ENCODE peak calls at places on chromosomes 7 and 10, in ten cellular contexts. One of them, this sample, is unnamed.

GRCh38 chr10:48255722-48256121 is 18.8 kb downstream of the FRMPD2 start:
- DNase-seq in activated gamma-delta T cell: no peak
- DNase-seq in lung: no peak
- DNase-seq in GM13977: no peak
- DNase-seq in stomach: no peak
- DNase-seq in amygdala: no peak
- DNase-seq in stimulated activated CD8-positive, alpha-beta memory T cell treated with anti-CD3 and anti-CD28 coated beads, Interleukin-15, amount 100 ng/mL, for 24 hours: no peak
- DNase-seq in activated T-cell treated with anti-CD3 and anti-CD28 coated beads for 1 hour: no peak
- DNase-seq in T-helper 2 cell: no peak
- DNase-seq in stimulated activated CD4-positive, alpha-beta T cell treated with anti-CD3 and anti-CD28 coated beads, Interleukin-4, amount 100 ng/mL, for 1 hour: no peak
- DNase-seq in this sample: no peak

GRCh38 chr10:67971311-67971710 is 86.9 kb downstream of the SIRT1 start:
- DNase-seq in activated gamma-delta T cell: no peak
- DNase-seq in lung: no peak
- DNase-seq in GM13977: no peak
- DNase-seq in stomach: no peak
- DNase-seq in amygdala: no peak
- DNase-seq in stimulated activated CD8-positive, alpha-beta memory T cell treated with anti-CD3 and anti-CD28 coated beads, Interleukin-15, amount 100 ng/mL, for 24 hours: no peak
- DNase-seq in activated T-cell treated with anti-CD3 and anti-CD28 coated beads for 1 hour: no peak
- DNase-seq in T-helper 2 cell: no peak
- DNase-seq in stimulated activated CD4-positive, alpha-beta T cell treated with anti-CD3 and anti-CD28 coated beads, Interleukin-4, amount 100 ng/mL, for 1 hour: no peak
- DNase-seq in this sample: no peak

GRCh38 chr10:87545783-87546182 is 41.1 kb downstream of the MINPP1 start:
- DNase-seq in activated gamma-delta T cell: no peak
- DNase-seq in lung: no peak
- DNase-seq in GM13977: no peak
- DNase-seq in stomach: no peak
- DNase-seq in amygdala: no peak
- DNase-seq in stimulated activated CD8-positive, alpha-beta memory T cell treated with anti-CD3 and anti-CD28 coated beads, Interleukin-15, amount 100 ng/mL, for 24 hours: no peak
- DNase-seq in activated T-cell treated with anti-CD3 and anti-CD28 coated beads for 1 hour: no peak
- DNase-seq in T-helper 2 cell: no peak
- DNase-seq in stimulated activated CD4-positive, alpha-beta T cell treated with anti-CD3 and anti-CD28 coated beads, Interleukin-4, amount 100 ng/mL, for 1 hour: no peak
- DNase-seq in this sample: no peak

GRCh38 chr10:29007748-29008610 is 280.9 kb upstream of the LYZL1 start:
- DNase-seq in activated gamma-delta T cell: no peak
- DNase-seq in lung: no peak
- DNase-seq in GM13977: no peak
- DNase-seq in stomach: no peak
- DNase-seq in amygdala: no peak
- DNase-seq in stimulated activated CD8-positive, alpha-beta memory T cell treated with anti-CD3 and anti-CD28 coated beads, Interleukin-15, amount 100 ng/mL, for 24 hours: no peak
- DNase-seq in activated T-cell treated with anti-CD3 and anti-CD28 coated beads for 1 hour: no peak
- DNase-seq in T-helper 2 cell: no peak
- DNase-seq in stimulated activated CD4-positive, alpha-beta T cell treated with anti-CD3 and anti-CD28 coated beads, Interleukin-4, amount 100 ng/mL, for 1 hour: no peak
- DNase-seq in this sample: no peak

GRCh38 chr7:152902054-152902453 is 142.5 kb downstream of the ACTR3B start:
- DNase-seq in activated gamma-delta T cell: no peak
- DNase-seq in lung: no peak
- DNase-seq in GM13977: no peak
- DNase-seq in stomach: no peak
- DNase-seq in amygdala: no peak
- DNase-seq in stimulated activated CD8-positive, alpha-beta memory T cell treated with anti-CD3 and anti-CD28 coated beads, Interleukin-15, amount 100 ng/mL, for 24 hours: no peak
- DNase-seq in activated T-cell treated with anti-CD3 and anti-CD28 coated beads for 1 hour: no peak
- DNase-seq in T-helper 2 cell: no peak
- DNase-seq in stimulated activated CD4-positive, alpha-beta T cell treated with anti-CD3 and anti-CD28 coated beads, Interleukin-4, amount 100 ng/mL, for 1 hour: no peak
- DNase-seq in this sample: peak; percentile 30

GRCh38 chr7:33776791-33777190 is 128.5 kb upstream of the BMPER start:
- DNase-seq in activated gamma-delta T cell: no peak
- DNase-seq in lung: no peak
- DNase-seq in GM13977: no peak
- DNase-seq in stomach: no peak
- DNase-seq in amygdala: no peak
- DNase-seq in stimulated activated CD8-positive, alpha-beta memory T cell treated with anti-CD3 and anti-CD28 coated beads, Interleukin-15, amount 100 ng/mL, for 24 hours: no peak
- DNase-seq in activated T-cell treated with anti-CD3 and anti-CD28 coated beads for 1 hour: no peak
- DNase-seq in T-helper 2 cell: no peak
- DNase-seq in stimulated activated CD4-positive, alpha-beta T cell treated with anti-CD3 and anti-CD28 coated beads, Interleukin-4, amount 100 ng/mL, for 1 hour: no peak
- DNase-seq in this sample: no peak

GRCh38 chr10:112898540-112899395 is 51.3 kb upstream of the TCF7L2 start:
- DNase-seq in activated gamma-delta T cell: no peak
- DNase-seq in lung: no peak
- DNase-seq in GM13977: no peak
- DNase-seq in stomach: peak; percentile 66
- DNase-seq in amygdala: no peak
- DNase-seq in stimulated activated CD8-positive, alpha-beta memory T cell treated with anti-CD3 and anti-CD28 coated beads, Interleukin-15, amount 100 ng/mL, for 24 hours: no peak
- DNase-seq in activated T-cell treated with anti-CD3 and anti-CD28 coated beads for 1 hour: no peak
- DNase-seq in T-helper 2 cell: no peak
- DNase-seq in stimulated activated CD4-positive, alpha-beta T cell treated with anti-CD3 and anti-CD28 coated beads, Interleukin-4, amount 100 ng/mL, for 1 hour: no peak
- DNase-seq in this sample: peak; percentile 38

GRCh38 chr10:43075612-43076003 is 1.3 kb upstream of the RET start:
- DNase-seq in activated gamma-delta T cell: no peak
- DNase-seq in lung: no peak
- DNase-seq in GM13977: peak; percentile 59
- DNase-seq in stomach: no peak
- DNase-seq in amygdala: no peak
- DNase-seq in stimulated activated CD8-positive, alpha-beta memory T cell treated with anti-CD3 and anti-CD28 coated beads, Interleukin-15, amount 100 ng/mL, for 24 hours: no peak
- DNase-seq in activated T-cell treated with anti-CD3 and anti-CD28 coated beads for 1 hour: no peak
- DNase-seq in T-helper 2 cell: no peak
- DNase-seq in stimulated activated CD4-positive, alpha-beta T cell treated with anti-CD3 and anti-CD28 coated beads, Interleukin-4, amount 100 ng/mL, for 1 hour: no peak
- DNase-seq in this sample: no peak

GRCh38 chr10:34637419-34637911 is 177.6 kb downstream of the PARD3 start:
- DNase-seq in activated gamma-delta T cell: no peak
- DNase-seq in lung: peak; percentile 57
- DNase-seq in GM13977: peak; percentile 67
- DNase-seq in stomach: peak; percentile 68
- DNase-seq in amygdala: peak; percentile 25
- DNase-seq in stimulated activated CD8-positive, alpha-beta memory T cell treated with anti-CD3 and anti-CD28 coated beads, Interleukin-15, amount 100 ng/mL, for 24 hours: peak; percentile 59
- DNase-seq in activated T-cell treated with anti-CD3 and anti-CD28 coated beads for 1 hour: peak; percentile 57
- DNase-seq in T-helper 2 cell: peak; percentile 22
- DNase-seq in stimulated activated CD4-positive, alpha-beta T cell treated with anti-CD3 and anti-CD28 coated beads, Interleukin-4, amount 100 ng/mL, for 1 hour: peak; percentile 69
- DNase-seq in this sample: peak; percentile 86

GRCh38 chr7:1033546-1034145 is 10.7 kb upstream of the GPR146 start:
- DNase-seq in activated gamma-delta T cell: no peak
- DNase-seq in lung: no peak
- DNase-seq in GM13977: no peak
- DNase-seq in stomach: no peak
- DNase-seq in amygdala: no peak
- DNase-seq in stimulated activated CD8-positive, alpha-beta memory T cell treated with anti-CD3 and anti-CD28 coated beads, Interleukin-15, amount 100 ng/mL, for 24 hours: no peak
- DNase-seq in activated T-cell treated with anti-CD3 and anti-CD28 coated beads for 1 hour: no peak
- DNase-seq in T-helper 2 cell: peak; percentile 38
- DNase-seq in stimulated activated CD4-positive, alpha-beta T cell treated with anti-CD3 and anti-CD28 coated beads, Interleukin-4, amount 100 ng/mL, for 1 hour: no peak
- DNase-seq in this sample: no peak

GRCh38 chr10:22637491-22637890 is 76.9 kb downstream of the PIP4K2A start:
- DNase-seq in activated gamma-delta T cell: no peak
- DNase-seq in lung: no peak
- DNase-seq in GM13977: no peak
- DNase-seq in stomach: no peak
- DNase-seq in amygdala: no peak
- DNase-seq in stimulated activated CD8-positive, alpha-beta memory T cell treated with anti-CD3 and anti-CD28 coated beads, Interleukin-15, amount 100 ng/mL, for 24 hours: no peak
- DNase-seq in activated T-cell treated with anti-CD3 and anti-CD28 coated beads for 1 hour: no peak
- DNase-seq in T-helper 2 cell: no peak
- DNase-seq in stimulated activated CD4-positive, alpha-beta T cell treated with anti-CD3 and anti-CD28 coated beads, Interleukin-4, amount 100 ng/mL, for 1 hour: no peak
- DNase-seq in this sample: no peak

GRCh38 chr10:83978681-83979383 is 160.5 kb upstream of the GHITM start:
- DNase-seq in activated gamma-delta T cell: no peak
- DNase-seq in lung: no peak
- DNase-seq in GM13977: no peak
- DNase-seq in stomach: no peak
- DNase-seq in amygdala: no peak
- DNase-seq in stimulated activated CD8-positive, alpha-beta memory T cell treated with anti-CD3 and anti-CD28 coated beads, Interleukin-15, amount 100 ng/mL, for 24 hours: no peak
- DNase-seq in activated T-cell treated with anti-CD3 and anti-CD28 coated beads for 1 hour: no peak
- DNase-seq in T-helper 2 cell: no peak
- DNase-seq in stimulated activated CD4-positive, alpha-beta T cell treated with anti-CD3 and anti-CD28 coated beads, Interleukin-4, amount 100 ng/mL, for 1 hour: no peak
- DNase-seq in this sample: no peak

GRCh38 chr7:27745064-27745583 is 5.2 kb downstream of the TAX1BP1 start:
- DNase-seq in activated gamma-delta T cell: no peak
- DNase-seq in lung: no peak
- DNase-seq in GM13977: no peak
- DNase-seq in stomach: no peak
- DNase-seq in amygdala: no peak
- DNase-seq in stimulated activated CD8-positive, alpha-beta memory T cell treated with anti-CD3 and anti-CD28 coated beads, Interleukin-15, amount 100 ng/mL, for 24 hours: no peak
- DNase-seq in activated T-cell treated with anti-CD3 and anti-CD28 coated beads for 1 hour: no peak
- DNase-seq in T-helper 2 cell: no peak
- DNase-seq in stimulated activated CD4-positive, alpha-beta T cell treated with anti-CD3 and anti-CD28 coated beads, Interleukin-4, amount 100 ng/mL, for 1 hour: no peak
- DNase-seq in this sample: peak; percentile 12

GRCh38 chr10:17203416-17203815 is 1.9 kb upstream of the TRDMT1 start:
- DNase-seq in activated gamma-delta T cell: no peak
- DNase-seq in lung: no peak
- DNase-seq in GM13977: no peak
- DNase-seq in stomach: no peak
- DNase-seq in amygdala: no peak
- DNase-seq in stimulated activated CD8-positive, alpha-beta memory T cell treated with anti-CD3 and anti-CD28 coated beads, Interleukin-15, amount 100 ng/mL, for 24 hours: no peak
- DNase-seq in activated T-cell treated with anti-CD3 and anti-CD28 coated beads for 1 hour: no peak
- DNase-seq in T-helper 2 cell: no peak
- DNase-seq in stimulated activated CD4-positive, alpha-beta T cell treated with anti-CD3 and anti-CD28 coated beads, Interleukin-4, amount 100 ng/mL, for 1 hour: no peak
- DNase-seq in this sample: no peak

GRCh38 chr7:31261373-31261772 is 79.2 kb downstream of the NEUROD6 start:
- DNase-seq in activated gamma-delta T cell: no peak
- DNase-seq in lung: no peak
- DNase-seq in GM13977: no peak
- DNase-seq in stomach: no peak
- DNase-seq in amygdala: no peak
- DNase-seq in stimulated activated CD8-positive, alpha-beta memory T cell treated with anti-CD3 and anti-CD28 coated beads, Interleukin-15, amount 100 ng/mL, for 24 hours: no peak
- DNase-seq in activated T-cell treated with anti-CD3 and anti-CD28 coated beads for 1 hour: no peak
- DNase-seq in T-helper 2 cell: no peak
- DNase-seq in stimulated activated CD4-positive, alpha-beta T cell treated with anti-CD3 and anti-CD28 coated beads, Interleukin-4, amount 100 ng/mL, for 1 hour: no peak
- DNase-seq in this sample: no peak

GRCh38 chr7:132655071-132655761 is 78.9 kb upstream of the PLXNA4 start:
- DNase-seq in activated gamma-delta T cell: no peak
- DNase-seq in lung: peak; percentile 46
- DNase-seq in GM13977: no peak
- DNase-seq in stomach: peak; percentile 28
- DNase-seq in amygdala: peak; percentile 13
- DNase-seq in stimulated activated CD8-positive, alpha-beta memory T cell treated with anti-CD3 and anti-CD28 coated beads, Interleukin-15, amount 100 ng/mL, for 24 hours: no peak
- DNase-seq in activated T-cell treated with anti-CD3 and anti-CD28 coated beads for 1 hour: peak; percentile 9
- DNase-seq in T-helper 2 cell: no peak
- DNase-seq in stimulated activated CD4-positive, alpha-beta T cell treated with anti-CD3 and anti-CD28 coated beads, Interleukin-4, amount 100 ng/mL, for 1 hour: peak; percentile 7
- DNase-seq in this sample: peak; percentile 16

GRCh38 chr10:103441206-103441605 is 11.0 kb downstream of the CALHM2 start:
- DNase-seq in activated gamma-delta T cell: no peak
- DNase-seq in lung: no peak
- DNase-seq in GM13977: no peak
- DNase-seq in stomach: no peak
- DNase-seq in amygdala: no peak
- DNase-seq in stimulated activated CD8-positive, alpha-beta memory T cell treated with anti-CD3 and anti-CD28 coated beads, Interleukin-15, amount 100 ng/mL, for 24 hours: no peak
- DNase-seq in activated T-cell treated with anti-CD3 and anti-CD28 coated beads for 1 hour: no peak
- DNase-seq in T-helper 2 cell: no peak
- DNase-seq in stimulated activated CD4-positive, alpha-beta T cell treated with anti-CD3 and anti-CD28 coated beads, Interleukin-4, amount 100 ng/mL, for 1 hour: no peak
- DNase-seq in this sample: no peak

GRCh38 chr10:100370561-100370975 is 23.5 kb downstream of the SCD start:
- DNase-seq in activated gamma-delta T cell: no peak
- DNase-seq in lung: no peak
- DNase-seq in GM13977: no peak
- DNase-seq in stomach: no peak
- DNase-seq in amygdala: no peak
- DNase-seq in stimulated activated CD8-positive, alpha-beta memory T cell treated with anti-CD3 and anti-CD28 coated beads, Interleukin-15, amount 100 ng/mL, for 24 hours: no peak
- DNase-seq in activated T-cell treated with anti-CD3 and anti-CD28 coated beads for 1 hour: no peak
- DNase-seq in T-helper 2 cell: no peak
- DNase-seq in stimulated activated CD4-positive, alpha-beta T cell treated with anti-CD3 and anti-CD28 coated beads, Interleukin-4, amount 100 ng/mL, for 1 hour: no peak
- DNase-seq in this sample: no peak

GRCh38 chr10:120422459-120422858 is 34.6 kb upstream of the PLPP4 start:
- DNase-seq in activated gamma-delta T cell: no peak
- DNase-seq in lung: no peak
- DNase-seq in GM13977: no peak
- DNase-seq in stomach: no peak
- DNase-seq in amygdala: no peak
- DNase-seq in stimulated activated CD8-positive, alpha-beta memory T cell treated with anti-CD3 and anti-CD28 coated beads, Interleukin-15, amount 100 ng/mL, for 24 hours: no peak
- DNase-seq in activated T-cell treated with anti-CD3 and anti-CD28 coated beads for 1 hour: no peak
- DNase-seq in T-helper 2 cell: no peak
- DNase-seq in stimulated activated CD4-positive, alpha-beta T cell treated with anti-CD3 and anti-CD28 coated beads, Interleukin-4, amount 100 ng/mL, for 1 hour: no peak
- DNase-seq in this sample: no peak

GRCh38 chr10:34758447-34758996 is 56.6 kb downstream of the PARD3 start:
- DNase-seq in activated gamma-delta T cell: no peak
- DNase-seq in lung: no peak
- DNase-seq in GM13977: peak; percentile 28
- DNase-seq in stomach: no peak
- DNase-seq in amygdala: no peak
- DNase-seq in stimulated activated CD8-positive, alpha-beta memory T cell treated with anti-CD3 and anti-CD28 coated beads, Interleukin-15, amount 100 ng/mL, for 24 hours: no peak
- DNase-seq in activated T-cell treated with anti-CD3 and anti-CD28 coated beads for 1 hour: no peak
- DNase-seq in T-helper 2 cell: no peak
- DNase-seq in stimulated activated CD4-positive, alpha-beta T cell treated with anti-CD3 and anti-CD28 coated beads, Interleukin-4, amount 100 ng/mL, for 1 hour: no peak
- DNase-seq in this sample: no peak

GRCh38 chr7:110317699-110318265 is 773.1 kb upstream of the LRRN3 start:
- DNase-seq in activated gamma-delta T cell: no peak
- DNase-seq in lung: no peak
- DNase-seq in GM13977: no peak
- DNase-seq in stomach: no peak
- DNase-seq in amygdala: no peak
- DNase-seq in stimulated activated CD8-positive, alpha-beta memory T cell treated with anti-CD3 and anti-CD28 coated beads, Interleukin-15, amount 100 ng/mL, for 24 hours: no peak
- DNase-seq in activated T-cell treated with anti-CD3 and anti-CD28 coated beads for 1 hour: no peak
- DNase-seq in T-helper 2 cell: no peak
- DNase-seq in stimulated activated CD4-positive, alpha-beta T cell treated with anti-CD3 and anti-CD28 coated beads, Interleukin-4, amount 100 ng/mL, for 1 hour: no peak
- DNase-seq in this sample: no peak

GRCh38 chr7:98568891-98569290 is 48.2 kb upstream of the NPTX2 start:
- DNase-seq in activated gamma-delta T cell: no peak
- DNase-seq in lung: no peak
- DNase-seq in GM13977: no peak
- DNase-seq in stomach: no peak
- DNase-seq in amygdala: no peak
- DNase-seq in stimulated activated CD8-positive, alpha-beta memory T cell treated with anti-CD3 and anti-CD28 coated beads, Interleukin-15, amount 100 ng/mL, for 24 hours: no peak
- DNase-seq in activated T-cell treated with anti-CD3 and anti-CD28 coated beads for 1 hour: no peak
- DNase-seq in T-helper 2 cell: no peak
- DNase-seq in stimulated activated CD4-positive, alpha-beta T cell treated with anti-CD3 and anti-CD28 coated beads, Interleukin-4, amount 100 ng/mL, for 1 hour: no peak
- DNase-seq in this sample: no peak

GRCh38 chr7:16450366-16450765 is 15.2 kb downstream of the SOSTDC1 start:
- DNase-seq in activated gamma-delta T cell: no peak
- DNase-seq in lung: no peak
- DNase-seq in GM13977: no peak
- DNase-seq in stomach: no peak
- DNase-seq in amygdala: no peak
- DNase-seq in stimulated activated CD8-positive, alpha-beta memory T cell treated with anti-CD3 and anti-CD28 coated beads, Interleukin-15, amount 100 ng/mL, for 24 hours: no peak
- DNase-seq in activated T-cell treated with anti-CD3 and anti-CD28 coated beads for 1 hour: no peak
- DNase-seq in T-helper 2 cell: no peak
- DNase-seq in stimulated activated CD4-positive, alpha-beta T cell treated with anti-CD3 and anti-CD28 coated beads, Interleukin-4, amount 100 ng/mL, for 1 hour: no peak
- DNase-seq in this sample: no peak

GRCh38 chr10:18261063-18261462 is 120.8 kb downstream of the CACNB2 start:
- DNase-seq in activated gamma-delta T cell: no peak
- DNase-seq in lung: no peak
- DNase-seq in GM13977: no peak
- DNase-seq in stomach: no peak
- DNase-seq in amygdala: no peak
- DNase-seq in stimulated activated CD8-positive, alpha-beta memory T cell treated with anti-CD3 and anti-CD28 coated beads, Interleukin-15, amount 100 ng/mL, for 24 hours: no peak
- DNase-seq in activated T-cell treated with anti-CD3 and anti-CD28 coated beads for 1 hour: no peak
- DNase-seq in T-helper 2 cell: no peak
- DNase-seq in stimulated activated CD4-positive, alpha-beta T cell treated with anti-CD3 and anti-CD28 coated beads, Interleukin-4, amount 100 ng/mL, for 1 hour: no peak
- DNase-seq in this sample: no peak

GRCh38 chr10:14253079-14253478 is 77.6 kb downstream of the FRMD4A start:
- DNase-seq in activated gamma-delta T cell: no peak
- DNase-seq in lung: no peak
- DNase-seq in GM13977: no peak
- DNase-seq in stomach: no peak
- DNase-seq in amygdala: no peak
- DNase-seq in stimulated activated CD8-positive, alpha-beta memory T cell treated with anti-CD3 and anti-CD28 coated beads, Interleukin-15, amount 100 ng/mL, for 24 hours: no peak
- DNase-seq in activated T-cell treated with anti-CD3 and anti-CD28 coated beads for 1 hour: no peak
- DNase-seq in T-helper 2 cell: no peak
- DNase-seq in stimulated activated CD4-positive, alpha-beta T cell treated with anti-CD3 and anti-CD28 coated beads, Interleukin-4, amount 100 ng/mL, for 1 hour: no peak
- DNase-seq in this sample: no peak

GRCh38 chr7:17535776-17536175 is 237.3 kb downstream of the AHR start:
- DNase-seq in activated gamma-delta T cell: no peak
- DNase-seq in lung: no peak
- DNase-seq in GM13977: no peak
- DNase-seq in stomach: no peak
- DNase-seq in amygdala: no peak
- DNase-seq in stimulated activated CD8-positive, alpha-beta memory T cell treated with anti-CD3 and anti-CD28 coated beads, Interleukin-15, amount 100 ng/mL, for 24 hours: no peak
- DNase-seq in activated T-cell treated with anti-CD3 and anti-CD28 coated beads for 1 hour: no peak
- DNase-seq in T-helper 2 cell: no peak
- DNase-seq in stimulated activated CD4-positive, alpha-beta T cell treated with anti-CD3 and anti-CD28 coated beads, Interleukin-4, amount 100 ng/mL, for 1 hour: no peak
- DNase-seq in this sample: no peak

GRCh38 chr7:17677408-17677807 is 262.9 kb downstream of the SNX13 start:
- DNase-seq in activated gamma-delta T cell: no peak
- DNase-seq in lung: no peak
- DNase-seq in GM13977: no peak
- DNase-seq in stomach: no peak
- DNase-seq in amygdala: no peak
- DNase-seq in stimulated activated CD8-positive, alpha-beta memory T cell treated with anti-CD3 and anti-CD28 coated beads, Interleukin-15, amount 100 ng/mL, for 24 hours: no peak
- DNase-seq in activated T-cell treated with anti-CD3 and anti-CD28 coated beads for 1 hour: no peak
- DNase-seq in T-helper 2 cell: no peak
- DNase-seq in stimulated activated CD4-positive, alpha-beta T cell treated with anti-CD3 and anti-CD28 coated beads, Interleukin-4, amount 100 ng/mL, for 1 hour: no peak
- DNase-seq in this sample: no peak

GRCh38 chr10:108070789-108071188 is 906.3 kb upstream of the SORCS1 start:
- DNase-seq in activated gamma-delta T cell: no peak
- DNase-seq in lung: no peak
- DNase-seq in GM13977: no peak
- DNase-seq in stomach: no peak
- DNase-seq in amygdala: no peak
- DNase-seq in stimulated activated CD8-positive, alpha-beta memory T cell treated with anti-CD3 and anti-CD28 coated beads, Interleukin-15, amount 100 ng/mL, for 24 hours: no peak
- DNase-seq in activated T-cell treated with anti-CD3 and anti-CD28 coated beads for 1 hour: no peak
- DNase-seq in T-helper 2 cell: no peak
- DNase-seq in stimulated activated CD4-positive, alpha-beta T cell treated with anti-CD3 and anti-CD28 coated beads, Interleukin-4, amount 100 ng/mL, for 1 hour: no peak
- DNase-seq in this sample: no peak